ENCODE peak calls at places on chromosomes 3 and 15, in ten cellular contexts. H, Q, Y, V, N, K, C, J, F and D are unnamed samples.
A peak's percentile ranks its signal among the peaks of the same experiment; 100 is the strongest.

GRCh38 chr3:64685800-64686445 is 1.9 kb downstream of the ADAMTS9 start:
- DNase-seq in K (no peak), F (peak; percentile 35), C (no peak), Y (peak; percentile 93), H (peak; percentile 95), N (peak; percentile 93), J (peak; percentile 19), V (peak; percentile 92), Q (no peak), D (no peak)

GRCh38 chr3:16945330-16945729 is 60.6 kb downstream of the PLCL2 start:
- DNase-seq in H (no peak), C (no peak), V (no peak), Q (no peak), Y (no peak), K (no peak), J (no peak), F (no peak), N (no peak), D (no peak)

GRCh38 chr3:129424185-129424841 is 4.1 kb downstream of the EFCAB12 start:
- DNase-seq in Y (no peak), N (no peak), V (no peak), Q (no peak), C (no peak), K (no peak), J (no peak), F (no peak), H (no peak), D (no peak)

GRCh38 chr3:71247221-71247947 is 336.1 kb downstream of the FOXP1 start:
- DNase-seq in N (peak; percentile 66), V (peak; percentile 67), Q (no peak), J (no peak), F (no peak), C (no peak), Y (peak; percentile 24), H (peak; percentile 64), K (no peak), D (no peak)

GRCh38 chr15:43775411-43775965 is 1.3 kb downstream of the ELL3 start:
- DNase-seq in K (no peak), F (peak; percentile 85), V (peak; percentile 53), H (peak; percentile 40), Y (no peak), J (no peak), N (peak; percentile 53), Q (no peak), C (no peak), D (no peak)

GRCh38 chr3:119294402-119294888 is 262 bp downstream of the ARHGAP31 start:
- DNase-seq in C (peak; percentile 50), F (no peak), N (peak; percentile 19), V (peak; percentile 58), K (peak; percentile 67), J (peak; percentile 74), Y (peak; percentile 58), Q (peak; percentile 58), H (peak; percentile 51), D (peak; percentile 73)

GRCh38 chr3:127747751-127748521 is 74.4 kb downstream of the MGLL start:
- DNase-seq in C (no peak), Q (no peak), K (no peak), Y (peak; percentile 76), J (no peak), H (no peak), N (peak; percentile 86), F (no peak), V (no peak), D (no peak)

GRCh38 chr3:194730369-194730768 is 44.7 kb downstream of the FAM43A start:
- DNase-seq in H (peak; percentile 71), F (no peak), K (no peak), J (no peak), N (peak; percentile 28), Q (no peak), C (no peak), Y (no peak), V (peak; percentile 78), D (no peak)

GRCh38 chr15:29883126-29883525 is 60.9 kb upstream of the TJP1 start:
- DNase-seq in Q (no peak), K (no peak), V (peak; percentile 55), N (no peak), C (no peak), H (peak; percentile 64), Y (no peak), J (no peak), F (no peak), D (no peak)

GRCh38 chr3:161296814-161297213 is 74.5 kb downstream of the SPTSSB start:
- DNase-seq in Y (no peak), N (no peak), Q (no peak), F (no peak), C (no peak), V (no peak), J (no peak), K (no peak), H (no peak), D (no peak)

GRCh38 chr3:49378249-49378899 is 20.2 kb upstream of the GPX1 start:
- DNase-seq in K (no peak), J (no peak), F (no peak), Y (peak; percentile 22), V (no peak), Q (no peak), N (no peak), H (no peak), C (no peak), D (no peak)

GRCh38 chr3:127457094-127457475 is 133.4 kb downstream of the TPRA1 start:
- DNase-seq in Q (no peak), C (no peak), Y (peak; percentile 22), N (peak; percentile 46), J (peak; percentile 60), H (peak; percentile 73), V (peak; percentile 71), K (no peak), F (no peak), D (no peak)

GRCh38 chr3:1847571-1847970 is 251.1 kb upstream of the CNTN4 start:
- DNase-seq in K (no peak), Q (no peak), H (no peak), N (no peak), C (no peak), Y (no peak), J (no peak), F (no peak), V (no peak), D (no peak)

GRCh38 chr3:122094125-122094524 is 39.0 kb downstream of the CD86 start:
- DNase-seq in J (no peak), V (no peak), K (no peak), F (no peak), Q (no peak), H (no peak), Y (no peak), N (no peak), C (peak; percentile 83), D (no peak)

GRCh38 chr3:94167796-94168195 is 104.9 kb downstream of the NSUN3 start:
- DNase-seq in Q (no peak), H (no peak), F (no peak), Y (no peak), K (no peak), J (no peak), C (no peak), V (no peak), N (no peak), D (no peak)

GRCh38 chr3:17420668-17421067 is 321.8 kb downstream of the TBC1D5 start:
- DNase-seq in J (no peak), C (no peak), Y (no peak), N (no peak), F (no peak), V (no peak), K (no peak), H (no peak), Q (no peak), D (no peak)

GRCh38 chr15:39665629-39666245 is 84.9 kb downstream of the THBS1 start:
- DNase-seq in K (no peak), Q (no peak), V (no peak), F (no peak), C (no peak), J (no peak), N (peak; percentile 22), Y (no peak), H (no peak), D (no peak)

GRCh38 chr3:9776896-9777694 is 7.3 kb upstream of the CAMK1 start:
- DNase-seq in C (no peak), Y (no peak), H (no peak), N (no peak), V (no peak), J (no peak), F (no peak), K (no peak), Q (no peak), D (no peak)

GRCh38 chr3:195613468-195614069 is 29.8 kb upstream of the APOD start:
- DNase-seq in C (no peak), N (no peak), F (no peak), K (no peak), Q (no peak), J (no peak), V (no peak), H (no peak), Y (no peak), D (no peak)

GRCh38 chr15:43473885-43474284 is 19.1 kb downstream of the TP53BP1 start:
- DNase-seq in J (no peak), N (no peak), H (no peak), V (no peak), Q (no peak), F (no peak), K (no peak), Y (no peak), C (no peak), D (no peak)

GRCh38 chr3:115787818-115788217 is 164.5 kb downstream of the GAP43 start:
- DNase-seq in N (no peak), K (no peak), V (no peak), F (no peak), C (no peak), J (no peak), Q (no peak), H (no peak), Y (no peak), D (no peak)

GRCh38 chr3:46717447-46718231 is at the start of gene PRSS50:
- DNase-seq in J (peak; percentile 54), H (peak; percentile 16), K (no peak), Y (no peak), C (no peak), V (peak; percentile 81), F (no peak), Q (no peak), N (peak; percentile 6), D (no peak)

GRCh38 chr3:49465269-49466034 is 4.6 kb upstream of the DAG1 start:
- DNase-seq in C (no peak), N (no peak), V (peak; percentile 72), F (no peak), J (no peak), Y (no peak), H (peak; percentile 37), Q (no peak), K (no peak), D (no peak)

GRCh38 chr3:53161820-53162671 is 1.0 kb downstream of the PRKCD start:
- DNase-seq in V (no peak), Y (peak; percentile 44), J (peak; percentile 63), C (peak; percentile 34), K (peak; percentile 63), H (peak; percentile 76), F (no peak), N (no peak), Q (peak; percentile 9), D (peak; percentile 20)

GRCh38 chr3:30913176-30913575 is 18.7 kb upstream of the GADL1 start:
- DNase-seq in F (no peak), Q (no peak), C (no peak), N (no peak), Y (no peak), K (no peak), J (no peak), V (no peak), H (no peak), D (no peak)

GRCh38 chr3:64806668-64807067 is 118.9 kb upstream of the ADAMTS9 start:
- DNase-seq in V (no peak), H (no peak), Y (no peak), Q (no peak), J (no peak), C (no peak), N (no peak), K (no peak), F (no peak), D (no peak)

GRCh38 chr3:182435860-182436259 is 357.4 kb upstream of the ATP11B start:
- DNase-seq in C (no peak), H (no peak), Y (no peak), J (no peak), F (no peak), N (no peak), V (no peak), Q (no peak), K (no peak), D (no peak)

GRCh38 chr3:30752961-30753360 is 141.5 kb downstream of the GADL1 start:
- DNase-seq in H (no peak), N (peak; percentile 68), Q (no peak), F (no peak), K (no peak), C (no peak), J (peak; percentile 11), V (no peak), Y (no peak), D (no peak)